ENCODE peak calls at places on chromosomes 4 and X, in five cellular contexts. L, F, Y, I and B are unnamed samples.

GRCh38 chrX:47817421-47817820 is 19.3 kb upstream of the ZNF81 start:
- DNase-seq in L (no peak), F (no peak), Y (no peak), I (no peak), B (no peak)

GRCh38 chr4:30630431-30630830 is 89.7 kb upstream of the PCDH7 start:
- DNase-seq in L (no peak), F (no peak), Y (no peak), I (no peak), B (no peak)

GRCh38 chrX:11472879-11473278 is 179.7 kb downstream of the AMELX start:
- DNase-seq in L (no peak), F (no peak), Y (no peak), I (no peak), B (no peak)

GRCh38 chr4:53784112-53784511 is 192.8 kb upstream of the LNX1 start:
- DNase-seq in L (no peak), F (no peak), Y (no peak), I (no peak), B (no peak)

GRCh38 chrX:68498044-68498507 is 775 bp upstream of the YIPF6 start:
- DNase-seq in L (peak; percentile 4), F (no peak), Y (no peak), I (no peak), B (no peak)

GRCh38 chrX:136195247-136195646 is 47.9 kb downstream of the FHL1 start:
- DNase-seq in L (no peak), F (no peak), Y (no peak), I (no peak), B (no peak)

GRCh38 chrX:24148535-24149345 is 789 bp upstream of the ZFX start:
- DNase-seq in L (no peak), F (no peak), Y (peak; percentile 84), I (no peak), B (no peak)

GRCh38 chrX:152884171-152884570 is 13.7 kb upstream of the ZNF185 start:
- DNase-seq in L (no peak), F (no peak), Y (no peak), I (no peak), B (no peak)

GRCh38 chr4:182225257-182225852 is 17.8 kb upstream of the TENM3 start:
- DNase-seq in L (no peak), F (no peak), Y (no peak), I (no peak), B (no peak)

GRCh38 chr4:3436798-3437581 is 4.8 kb upstream of the HGFAC start:
- DNase-seq in L (peak; percentile 25), F (no peak), Y (peak; percentile 16), I (no peak), B (no peak)

GRCh38 chr4:135917016-135917415 is 1615.3 kb downstream of the PCDH18 start:
- DNase-seq in L (no peak), F (no peak), Y (no peak), I (no peak), B (no peak)

GRCh38 chrX:151073767-151074166 is 90.6 kb downstream of the HMGB3 start:
- DNase-seq in L (no peak), F (no peak), Y (no peak), I (no peak), B (no peak)

GRCh38 chr4:73729534-73730165 is 10.7 kb upstream of the CXCL8 start:
- DNase-seq in L (peak; percentile 4), F (no peak), Y (peak; percentile 60), I (no peak), B (no peak)

GRCh38 chrX:21383546-21383945 is 9.3 kb downstream of the CNKSR2 start:
- DNase-seq in L (no peak), F (no peak), Y (no peak), I (no peak), B (no peak)

GRCh38 chr4:26256016-26256415 is 64.8 kb upstream of the RBPJ start:
- DNase-seq in L (no peak), F (no peak), Y (peak; percentile 34), I (no peak), B (no peak)

GRCh38 chr4:16516796-16517413 is 290.6 kb upstream of the TAPT1 start:
- DNase-seq in L (no peak), F (no peak), Y (no peak), I (no peak), B (no peak)

GRCh38 chr4:40630335-40631021 is 814 bp upstream of the RBM47 start:
- DNase-seq in L (no peak), F (peak; percentile 87), Y (no peak), I (no peak), B (no peak)

GRCh38 chrX:66675541-66675940 is 36.7 kb upstream of the EDA2R start:
- DNase-seq in L (no peak), F (no peak), Y (no peak), I (no peak), B (no peak)

GRCh38 chrX:25226151-25226550 is 210.4 kb upstream of the ARX start:
- DNase-seq in L (no peak), F (no peak), Y (no peak), I (no peak), B (no peak)

GRCh38 chrX:35076061-35076460 is 133.5 kb downstream of the FAM47B start:
- DNase-seq in L (no peak), F (no peak), Y (no peak), I (no peak), B (no peak)

GRCh38 chrX:118521435-118521834 is 25.8 kb downstream of the DOCK11 start:
- DNase-seq in L (no peak), F (no peak), Y (no peak), I (no peak), B (no peak)

GRCh38 chr4:141486375-141486997 is 149.9 kb upstream of the IL15 start:
- DNase-seq in L (no peak), F (no peak), Y (no peak), I (no peak), B (no peak)

GRCh38 chr4:89914609-89915008 is 20.0 kb downstream of the MMRN1 start:
- DNase-seq in L (no peak), F (no peak), Y (no peak), I (no peak), B (no peak)

GRCh38 chr4:118012142-118012541 is 22.1 kb upstream of the NDST3 start:
- DNase-seq in L (no peak), F (no peak), Y (no peak), I (no peak), B (no peak)

GRCh38 chr4:80694178-80694577 is 336.3 kb upstream of the BMP3 start:
- DNase-seq in L (no peak), F (no peak), Y (no peak), I (no peak), B (no peak)

GRCh38 chr4:1902243-1902642 is 31.1 kb downstream of the NSD2 start:
- DNase-seq in L (no peak), F (no peak), Y (no peak), I (no peak), B (no peak)

GRCh38 chr4:113468165-113469022 is 293.1 kb downstream of the CAMK2D start:
- DNase-seq in L (peak; percentile 46), F (no peak), Y (peak; percentile 100), I (no peak), B (peak; percentile 1)

GRCh38 chr4:102390438-102390837 is 45.2 kb upstream of the SLC39A8 start:
- DNase-seq in L (no peak), F (no peak), Y (no peak), I (no peak), B (no peak)

GRCh38 chr4:61520688-61521160 is 320.6 kb downstream of the ADGRL3 start:
- DNase-seq in L (no peak), F (no peak), Y (no peak), I (no peak), B (no peak)

GRCh38 chr4:35342833-35343232 is 901.5 kb downstream of the ARAP2 start:
- DNase-seq in L (no peak), F (no peak), Y (no peak), I (no peak), B (no peak)

GRCh38 chrX:139640259-139640658 is 67.7 kb downstream of the MCF2 start:
- DNase-seq in L (no peak), F (no peak), Y (no peak), I (no peak), B (no peak)

GRCh38 chrX:40468033-40468979 is 112.5 kb upstream of the ATP6AP2 start:
- DNase-seq in L (peak; percentile 47), F (no peak), Y (peak; percentile 19), I (no peak), B (no peak)

GRCh38 chr4:79421483-79421882 is 13.5 kb upstream of the GK2 start:
- DNase-seq in L (no peak), F (no peak), Y (no peak), I (no peak), B (no peak)

GRCh38 chr4:151808120-151808529 is 47.3 kb upstream of the GATB start:
- DNase-seq in L (peak; percentile 2), F (no peak), Y (no peak), I (no peak), B (no peak)